ENCODE peak calls at places on chromosome 13, in five cellular contexts. One of them, this sample, is unnamed.

GRCh38 chr13:36848228-36848982 is 29.4 kb downstream of the RFXAP start:
- DNase-seq in stimulated activated naive B cell treated with anti-CD40 and anti-IgM and Interleukin-4, amounts not matched to agents 10 μg/mL and 1 μg/mL and 100 μg/mL, for 72 hours: no peak
- DNase-seq in AG10803: no peak
- DNase-seq in nephron progenitor cell: no peak
- DNase-seq in stimulated activated naive CD8-positive, alpha-beta T cell treated with anti-CD3 and anti-CD28 coated beads, Interleukin-15, amount 100 ng/mL, for 72 hours: no peak
- DNase-seq in this sample: no peak

GRCh38 chr13:20714563-20715339 is 11.3 kb downstream of the IL17D start:
- DNase-seq in stimulated activated naive B cell treated with anti-CD40 and anti-IgM and Interleukin-4, amounts not matched to agents 10 μg/mL and 1 μg/mL and 100 μg/mL, for 72 hours: no peak
- DNase-seq in AG10803: peak
- DNase-seq in nephron progenitor cell: no peak
- DNase-seq in stimulated activated naive CD8-positive, alpha-beta T cell treated with anti-CD3 and anti-CD28 coated beads, Interleukin-15, amount 100 ng/mL, for 72 hours: no peak
- DNase-seq in this sample: no peak

GRCh38 chr13:28536371-28536770 is 41.4 kb upstream of the FLT1 start:
- DNase-seq in stimulated activated naive B cell treated with anti-CD40 and anti-IgM and Interleukin-4, amounts not matched to agents 10 μg/mL and 1 μg/mL and 100 μg/mL, for 72 hours: no peak
- DNase-seq in AG10803: no peak
- DNase-seq in nephron progenitor cell: no peak
- DNase-seq in stimulated activated naive CD8-positive, alpha-beta T cell treated with anti-CD3 and anti-CD28 coated beads, Interleukin-15, amount 100 ng/mL, for 72 hours: no peak
- DNase-seq in this sample: no peak

GRCh38 chr13:111664060-111664459 is 343.6 kb downstream of the TEX29 start:
- DNase-seq in stimulated activated naive B cell treated with anti-CD40 and anti-IgM and Interleukin-4, amounts not matched to agents 10 μg/mL and 1 μg/mL and 100 μg/mL, for 72 hours: no peak
- DNase-seq in AG10803: no peak
- DNase-seq in nephron progenitor cell: no peak
- DNase-seq in stimulated activated naive CD8-positive, alpha-beta T cell treated with anti-CD3 and anti-CD28 coated beads, Interleukin-15, amount 100 ng/mL, for 72 hours: no peak
- DNase-seq in this sample: no peak

GRCh38 chr13:98475521-98475920 is 101.4 kb downstream of the STK24 start:
- DNase-seq in stimulated activated naive B cell treated with anti-CD40 and anti-IgM and Interleukin-4, amounts not matched to agents 10 μg/mL and 1 μg/mL and 100 μg/mL, for 72 hours: no peak
- DNase-seq in AG10803: no peak
- DNase-seq in nephron progenitor cell: peak
- DNase-seq in stimulated activated naive CD8-positive, alpha-beta T cell treated with anti-CD3 and anti-CD28 coated beads, Interleukin-15, amount 100 ng/mL, for 72 hours: no peak
- DNase-seq in this sample: peak

GRCh38 chr13:75635101-75635620 is 969 bp upstream of the LMO7 start:
- DNase-seq in stimulated activated naive B cell treated with anti-CD40 and anti-IgM and Interleukin-4, amounts not matched to agents 10 μg/mL and 1 μg/mL and 100 μg/mL, for 72 hours: no peak
- DNase-seq in AG10803: no peak
- DNase-seq in nephron progenitor cell: no peak
- DNase-seq in stimulated activated naive CD8-positive, alpha-beta T cell treated with anti-CD3 and anti-CD28 coated beads, Interleukin-15, amount 100 ng/mL, for 72 hours: no peak
- DNase-seq in this sample: no peak

GRCh38 chr13:50192272-50192813 is 177.1 kb downstream of the KCNRG start:
- DNase-seq in stimulated activated naive B cell treated with anti-CD40 and anti-IgM and Interleukin-4, amounts not matched to agents 10 μg/mL and 1 μg/mL and 100 μg/mL, for 72 hours: no peak
- DNase-seq in AG10803: no peak
- DNase-seq in nephron progenitor cell: no peak
- DNase-seq in stimulated activated naive CD8-positive, alpha-beta T cell treated with anti-CD3 and anti-CD28 coated beads, Interleukin-15, amount 100 ng/mL, for 72 hours: no peak
- DNase-seq in this sample: no peak

GRCh38 chr13:75860935-75861334 is 224.8 kb downstream of the LMO7 start:
- DNase-seq in stimulated activated naive B cell treated with anti-CD40 and anti-IgM and Interleukin-4, amounts not matched to agents 10 μg/mL and 1 μg/mL and 100 μg/mL, for 72 hours: no peak
- DNase-seq in AG10803: no peak
- DNase-seq in nephron progenitor cell: no peak
- DNase-seq in stimulated activated naive CD8-positive, alpha-beta T cell treated with anti-CD3 and anti-CD28 coated beads, Interleukin-15, amount 100 ng/mL, for 72 hours: no peak
- DNase-seq in this sample: no peak

GRCh38 chr13:31884556-31884955 is 145.2 kb downstream of the RXFP2 start:
- DNase-seq in stimulated activated naive B cell treated with anti-CD40 and anti-IgM and Interleukin-4, amounts not matched to agents 10 μg/mL and 1 μg/mL and 100 μg/mL, for 72 hours: no peak
- DNase-seq in AG10803: no peak
- DNase-seq in nephron progenitor cell: no peak
- DNase-seq in stimulated activated naive CD8-positive, alpha-beta T cell treated with anti-CD3 and anti-CD28 coated beads, Interleukin-15, amount 100 ng/mL, for 72 hours: no peak
- DNase-seq in this sample: no peak

GRCh38 chr13:114112231-114112825 is 20.1 kb downstream of the RASA3 start:
- DNase-seq in stimulated activated naive B cell treated with anti-CD40 and anti-IgM and Interleukin-4, amounts not matched to agents 10 μg/mL and 1 μg/mL and 100 μg/mL, for 72 hours: no peak
- DNase-seq in AG10803: no peak
- DNase-seq in nephron progenitor cell: no peak
- DNase-seq in stimulated activated naive CD8-positive, alpha-beta T cell treated with anti-CD3 and anti-CD28 coated beads, Interleukin-15, amount 100 ng/mL, for 72 hours: no peak
- DNase-seq in this sample: no peak

GRCh38 chr13:28258401-28258800 is 120.1 kb downstream of the PAN3 start:
- DNase-seq in stimulated activated naive B cell treated with anti-CD40 and anti-IgM and Interleukin-4, amounts not matched to agents 10 μg/mL and 1 μg/mL and 100 μg/mL, for 72 hours: no peak
- DNase-seq in AG10803: no peak
- DNase-seq in nephron progenitor cell: no peak
- DNase-seq in stimulated activated naive CD8-positive, alpha-beta T cell treated with anti-CD3 and anti-CD28 coated beads, Interleukin-15, amount 100 ng/mL, for 72 hours: no peak
- DNase-seq in this sample: no peak

GRCh38 chr13:32116210-32116609 is 84.6 kb downstream of the FRY start:
- DNase-seq in stimulated activated naive B cell treated with anti-CD40 and anti-IgM and Interleukin-4, amounts not matched to agents 10 μg/mL and 1 μg/mL and 100 μg/mL, for 72 hours: no peak
- DNase-seq in AG10803: no peak
- DNase-seq in nephron progenitor cell: no peak
- DNase-seq in stimulated activated naive CD8-positive, alpha-beta T cell treated with anti-CD3 and anti-CD28 coated beads, Interleukin-15, amount 100 ng/mL, for 72 hours: no peak
- DNase-seq in this sample: no peak

GRCh38 chr13:110524484-110525254 is 36.9 kb downstream of the RAB20 start:
- DNase-seq in stimulated activated naive B cell treated with anti-CD40 and anti-IgM and Interleukin-4, amounts not matched to agents 10 μg/mL and 1 μg/mL and 100 μg/mL, for 72 hours: no peak
- DNase-seq in AG10803: no peak
- DNase-seq in nephron progenitor cell: no peak
- DNase-seq in stimulated activated naive CD8-positive, alpha-beta T cell treated with anti-CD3 and anti-CD28 coated beads, Interleukin-15, amount 100 ng/mL, for 72 hours: no peak
- DNase-seq in this sample: no peak

GRCh38 chr13:76643596-76643995 is 242.6 kb downstream of the KCTD12 start:
- DNase-seq in stimulated activated naive B cell treated with anti-CD40 and anti-IgM and Interleukin-4, amounts not matched to agents 10 μg/mL and 1 μg/mL and 100 μg/mL, for 72 hours: no peak
- DNase-seq in AG10803: no peak
- DNase-seq in nephron progenitor cell: no peak
- DNase-seq in stimulated activated naive CD8-positive, alpha-beta T cell treated with anti-CD3 and anti-CD28 coated beads, Interleukin-15, amount 100 ng/mL, for 72 hours: no peak
- DNase-seq in this sample: no peak

GRCh38 chr13:58712191-58712590 is 1080.6 kb downstream of the PCDH17 start:
- DNase-seq in stimulated activated naive B cell treated with anti-CD40 and anti-IgM and Interleukin-4, amounts not matched to agents 10 μg/mL and 1 μg/mL and 100 μg/mL, for 72 hours: no peak
- DNase-seq in AG10803: no peak
- DNase-seq in nephron progenitor cell: peak
- DNase-seq in stimulated activated naive CD8-positive, alpha-beta T cell treated with anti-CD3 and anti-CD28 coated beads, Interleukin-15, amount 100 ng/mL, for 72 hours: no peak
- DNase-seq in this sample: peak

GRCh38 chr13:40235160-40235796 is 431.2 kb downstream of the FOXO1 start:
- DNase-seq in stimulated activated naive B cell treated with anti-CD40 and anti-IgM and Interleukin-4, amounts not matched to agents 10 μg/mL and 1 μg/mL and 100 μg/mL, for 72 hours: no peak
- DNase-seq in AG10803: no peak
- DNase-seq in nephron progenitor cell: no peak
- DNase-seq in stimulated activated naive CD8-positive, alpha-beta T cell treated with anti-CD3 and anti-CD28 coated beads, Interleukin-15, amount 100 ng/mL, for 72 hours: no peak
- DNase-seq in this sample: no peak

GRCh38 chr13:27151798-27152599 is 19.6 kb downstream of the USP12 start:
- DNase-seq in stimulated activated naive B cell treated with anti-CD40 and anti-IgM and Interleukin-4, amounts not matched to agents 10 μg/mL and 1 μg/mL and 100 μg/mL, for 72 hours: no peak
- DNase-seq in AG10803: no peak
- DNase-seq in nephron progenitor cell: no peak
- DNase-seq in stimulated activated naive CD8-positive, alpha-beta T cell treated with anti-CD3 and anti-CD28 coated beads, Interleukin-15, amount 100 ng/mL, for 72 hours: no peak
- DNase-seq in this sample: no peak

GRCh38 chr13:39836038-39836437 is 180.6 kb downstream of the COG6 start:
- DNase-seq in stimulated activated naive B cell treated with anti-CD40 and anti-IgM and Interleukin-4, amounts not matched to agents 10 μg/mL and 1 μg/mL and 100 μg/mL, for 72 hours: no peak
- DNase-seq in AG10803: no peak
- DNase-seq in nephron progenitor cell: no peak
- DNase-seq in stimulated activated naive CD8-positive, alpha-beta T cell treated with anti-CD3 and anti-CD28 coated beads, Interleukin-15, amount 100 ng/mL, for 72 hours: no peak
- DNase-seq in this sample: no peak

GRCh38 chr13:25046274-25046984 is 49.5 kb upstream of the PABPC3 start:
- DNase-seq in stimulated activated naive B cell treated with anti-CD40 and anti-IgM and Interleukin-4, amounts not matched to agents 10 μg/mL and 1 μg/mL and 100 μg/mL, for 72 hours: no peak
- DNase-seq in AG10803: no peak
- DNase-seq in nephron progenitor cell: peak
- DNase-seq in stimulated activated naive CD8-positive, alpha-beta T cell treated with anti-CD3 and anti-CD28 coated beads, Interleukin-15, amount 100 ng/mL, for 72 hours: no peak
- DNase-seq in this sample: peak

GRCh38 chr13:113946409-113947181 is 27.3 kb downstream of the C13orf46 start:
- DNase-seq in stimulated activated naive B cell treated with anti-CD40 and anti-IgM and Interleukin-4, amounts not matched to agents 10 μg/mL and 1 μg/mL and 100 μg/mL, for 72 hours: no peak
- DNase-seq in AG10803: no peak
- DNase-seq in nephron progenitor cell: no peak
- DNase-seq in stimulated activated naive CD8-positive, alpha-beta T cell treated with anti-CD3 and anti-CD28 coated beads, Interleukin-15, amount 100 ng/mL, for 72 hours: no peak
- DNase-seq in this sample: no peak

GRCh38 chr13:94546071-94546839 is 49.7 kb downstream of the TGDS start:
- DNase-seq in stimulated activated naive B cell treated with anti-CD40 and anti-IgM and Interleukin-4, amounts not matched to agents 10 μg/mL and 1 μg/mL and 100 μg/mL, for 72 hours: no peak
- DNase-seq in AG10803: no peak
- DNase-seq in nephron progenitor cell: no peak
- DNase-seq in stimulated activated naive CD8-positive, alpha-beta T cell treated with anti-CD3 and anti-CD28 coated beads, Interleukin-15, amount 100 ng/mL, for 72 hours: no peak
- DNase-seq in this sample: no peak